ENCODE peak calls at places on chromosomes 7 and 10, in five cellular contexts. E, Z, P, G and L are unnamed samples.

GRCh38 chr7:80027616-80028173 is 106.9 kb upstream of the GNAI1 start:
- DNase-seq in E (no peak), Z (no peak), P (no peak), G (no peak), L (peak; percentile 35)

GRCh38 chr10:100519321-100520051 is at the start of gene SEC31B:
- DNase-seq in Z (no peak), P (peak; percentile 85), E (no peak), G (no peak), L (peak; percentile 33)

GRCh38 chr10:103284170-103284569 is 7.2 kb downstream of the INA start:
- DNase-seq in E (no peak), Z (no peak), G (no peak), P (no peak), L (no peak)

GRCh38 chr7:80428161-80429054 is 83.5 kb downstream of the GNAT3 start:
- DNase-seq in E (no peak), P (peak; percentile 37), Z (no peak), G (peak; percentile 54), L (peak; percentile 63)

GRCh38 chr10:44801383-44802327 is 109.5 kb upstream of the TMEM72 start:
- DNase-seq in G (peak; percentile 34), P (no peak), E (no peak), Z (no peak), L (peak; percentile 92)

GRCh38 chr10:2949948-2950354 is 117.4 kb upstream of the PFKP start:
- DNase-seq in P (no peak), G (no peak), E (peak; percentile 43), Z (no peak), L (no peak)

GRCh38 chr7:7157177-7157886 is 25.0 kb upstream of the C1GALT1 start:
- DNase-seq in Z (no peak), E (peak; percentile 45), G (no peak), P (no peak), L (no peak)

GRCh38 chr7:43501881-43502280 is 81.0 kb upstream of the STK17A start:
- DNase-seq in P (no peak), E (no peak), Z (no peak), G (no peak), L (no peak)

GRCh38 chr7:139598642-139599041 is 75.2 kb downstream of the CLEC2L start:
- DNase-seq in Z (no peak), E (no peak), G (no peak), P (no peak), L (peak; percentile 11)

GRCh38 chr10:122637371-122637770 is 62.3 kb downstream of the C10orf120 start:
- DNase-seq in P (peak; percentile 64), Z (no peak), G (no peak), E (no peak), L (no peak)

GRCh38 chr10:126509211-126509610 is 120.9 kb upstream of the ADAM12 start:
- DNase-seq in E (no peak), P (no peak), Z (no peak), G (no peak), L (no peak)

GRCh38 chr7:49479936-49480544 is 293.4 kb upstream of the VWC2 start:
- DNase-seq in P (no peak), Z (no peak), E (no peak), G (no peak), L (no peak)

GRCh38 chr7:158772916-158773315 is 56.4 kb downstream of the ESYT2 start:
- DNase-seq in Z (no peak), E (no peak), P (no peak), G (no peak), L (no peak)

GRCh38 chr7:37494940-37495339 is 46.3 kb upstream of the ELMO1 start:
- DNase-seq in P (no peak), E (no peak), Z (no peak), G (no peak), L (no peak)

GRCh38 chr7:33278095-33278494 is 148.7 kb downstream of the BBS9 start:
- DNase-seq in Z (no peak), P (no peak), E (no peak), G (no peak), L (no peak)

GRCh38 chr7:101606176-101606923 is 22.7 kb downstream of the MYL10 start:
- DNase-seq in E (no peak), Z (no peak), G (no peak), P (no peak), L (no peak)

GRCh38 chr10:14397069-14397468 is 66.3 kb upstream of the FRMD4A start:
- DNase-seq in P (peak; percentile 9), Z (no peak), E (no peak), G (no peak), L (no peak)
- H3K4me2 ChIP-seq in P (no peak overlapping the region), Z (no peak overlapping the region), E (no peak overlapping the region), G (no peak overlapping the region), L (no peak overlapping the region)

DNA sequence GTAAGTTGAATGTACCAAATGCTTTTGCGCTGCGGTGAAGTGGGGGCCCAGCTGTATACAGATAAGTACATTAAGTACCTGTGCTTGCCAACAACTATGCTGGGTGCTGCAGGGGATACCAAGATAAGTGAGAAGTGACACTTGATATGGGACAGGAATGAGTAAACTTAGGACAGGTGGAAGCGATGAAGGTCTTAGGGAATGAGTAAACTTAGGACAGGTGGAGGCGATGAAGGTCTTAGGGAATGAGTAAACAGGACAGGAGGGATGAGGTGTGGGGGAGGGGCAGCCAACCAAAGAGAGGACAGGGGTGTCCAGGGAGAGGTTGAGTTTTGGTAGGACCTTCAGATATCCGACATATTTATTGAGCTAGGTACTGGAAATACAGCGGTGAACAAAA is 1.4 kb downstream of the MDH2 start:
- DNase-seq in G (no peak), E (no peak), P (no peak), Z (peak; percentile 37), L (no peak)
- TF ChIP-seq POLR2AphosphoS5 in G (no peak), E (peak; percentile 21), P (no peak), Z (peak; percentile 22), L (no peak)

DNA sequence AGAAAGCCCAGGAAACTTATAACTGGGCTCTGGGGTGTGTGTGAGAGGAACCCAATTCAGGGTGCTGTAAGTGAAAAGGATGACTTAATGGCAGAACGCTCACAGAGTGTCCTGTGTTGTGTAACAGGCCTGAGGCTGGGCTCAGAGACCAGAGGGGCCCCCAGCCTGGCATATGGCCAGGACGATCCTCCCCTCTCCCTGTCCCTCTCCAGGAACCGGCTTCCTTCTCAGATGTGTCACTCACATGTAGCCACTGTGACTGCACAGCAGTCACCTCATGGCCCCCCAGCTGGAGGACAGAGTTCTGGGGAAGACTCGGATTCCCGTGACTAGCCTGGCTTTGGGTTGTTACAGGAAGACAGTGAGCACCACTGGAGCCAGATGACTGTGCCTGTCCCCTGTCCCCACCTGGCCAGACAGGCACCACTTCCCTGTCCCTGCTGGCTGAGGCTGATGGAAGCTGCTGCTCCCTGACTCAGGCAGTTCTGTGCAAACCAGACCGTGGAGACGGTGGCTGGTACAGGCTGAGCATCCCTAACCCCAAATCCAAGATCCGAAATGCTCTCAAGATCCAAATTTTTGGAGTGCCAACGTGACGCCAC is 220.5 kb downstream of the MLLT10 start:
- DNase-seq in G (no peak), P (peak; percentile 65), Z (no peak), E (no peak), L (no peak)
- H3K4me2 ChIP-seq in G (no peak overlapping the region), P (no peak overlapping the region), Z (no peak overlapping the region), E (no peak overlapping the region), L (no peak overlapping the region)

GRCh38 chr7:100435401-100436304 is 644 bp downstream of the PPP1R35 start:
- DNase-seq in G (no peak), P (peak; percentile 81), Z (peak; percentile 65), E (no peak), L (peak; percentile 33)
- TF ChIP-seq POLR2AphosphoS5 in G (peak; percentile 58), P (no peak), Z (peak; percentile 63), E (no peak), L (peak; percentile 54)

DNA sequence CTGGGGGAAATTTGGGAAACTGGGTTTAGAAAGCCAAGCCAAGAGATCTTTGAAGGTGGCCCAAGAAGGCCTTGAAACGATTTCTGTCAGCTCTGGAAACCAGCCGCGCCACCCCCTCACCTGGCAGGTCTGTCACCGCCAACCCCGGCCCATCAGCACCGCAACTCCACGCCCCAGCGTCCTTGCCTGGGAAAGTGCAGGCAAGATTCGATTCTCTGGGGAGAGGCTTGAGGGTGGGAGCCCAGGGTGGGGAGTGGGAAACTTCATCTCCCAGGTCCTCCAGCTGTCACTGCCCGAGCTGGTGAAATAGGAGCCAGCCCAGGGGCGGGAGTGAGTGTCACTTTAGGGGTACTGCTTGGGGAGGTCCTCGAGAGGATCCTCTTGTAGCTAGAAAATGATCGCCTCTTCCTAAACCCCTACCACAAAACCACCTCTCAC is 2.2 kb downstream of the ZNF467 start:
- DNase-seq in Z (no peak), G (no peak), E (no peak), P (no peak), L (peak; percentile 4)
- H3K4me2 ChIP-seq in Z (peak overlapping the region; percentile 71), G (peak overlapping the region; percentile 73), E (peak overlapping the region; percentile 55), P (peak overlapping the region; percentile 92), L (peak overlapping the region; percentile 40)

GRCh38 chr10:131777162-131777561 is 123.6 kb upstream of the PPP2R2D start:
- DNase-seq in P (no peak), G (no peak), Z (no peak), E (no peak), L (no peak)

GRCh38 chr10:131775833-131776232 is 125.0 kb upstream of the PPP2R2D start:
- DNase-seq in E (no peak), Z (peak; percentile 10), P (no peak), G (no peak), L (no peak)

GRCh38 chr10:131777921-131778320 is 122.9 kb upstream of the PPP2R2D start:
- DNase-seq in G (no peak), P (no peak), E (no peak), Z (no peak), L (no peak)

GRCh38 chr10:131775444-131775832 is 125.4 kb upstream of the PPP2R2D start:
- DNase-seq in Z (no peak), E (no peak), P (no peak), G (no peak), L (no peak)

DNA sequence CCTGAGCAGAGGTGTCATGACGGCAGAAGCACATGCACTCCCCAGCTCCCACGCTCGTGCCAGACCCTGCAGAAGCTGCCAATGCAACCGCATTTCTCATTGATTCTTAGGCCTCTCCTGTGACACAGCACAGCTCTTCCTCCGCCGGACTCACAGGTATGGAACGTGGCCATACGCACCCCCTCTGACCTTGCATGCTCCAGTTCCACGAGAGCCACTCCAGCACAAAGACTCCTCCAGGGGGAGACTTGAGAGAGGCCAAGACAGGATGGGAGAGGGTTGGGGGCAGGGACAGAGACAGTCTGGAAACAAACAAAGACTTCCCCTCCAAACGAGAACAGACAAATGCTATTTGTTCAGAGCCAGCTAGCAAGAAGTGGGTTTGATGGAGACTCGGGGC is 124.3 kb upstream of the PPP2R2D start:
- DNase-seq in E (no peak), G (no peak), P (no peak), Z (no peak), L (no peak)
- TF ChIP-seq POLR2AphosphoS5 in E (no peak), G (no peak), P (no peak), Z (no peak), L (no peak)

DNA sequence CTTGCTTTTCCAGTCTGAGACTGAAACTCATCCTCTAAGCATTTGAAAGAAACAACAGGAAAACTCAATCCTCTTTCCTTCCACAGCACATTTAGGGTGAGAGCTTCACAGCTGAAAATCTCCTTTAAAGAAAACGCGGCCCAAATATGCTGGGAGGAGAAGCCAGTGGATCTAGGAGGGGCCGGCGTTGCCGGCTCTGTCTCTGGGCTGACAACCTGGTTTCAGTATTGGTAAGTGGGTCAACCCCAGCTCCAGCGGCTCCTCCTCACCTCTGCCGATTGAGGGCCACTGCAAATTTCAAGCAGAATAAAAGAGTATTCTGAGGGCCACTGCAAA is 75.3 kb upstream of the CPXM2 start:
- DNase-seq in E (no peak), G (no peak), P (no peak), Z (no peak), L (no peak)
- H3K4me2 ChIP-seq in E (no peak overlapping the region), G (no peak overlapping the region), P (no peak overlapping the region), Z (no peak overlapping the region), L (no peak overlapping the region)